ENCODE peak calls at places on chromosomes 12 and 14, in seven cellular contexts. Q is GM12891, B is prostate gland, Y is heart left ventricle, U is thyroid gland, W is A549, M is gastrocnemius medialis. C is an unnamed sample.

GRCh38 chr14:90907178-90907577 is 90.9 kb upstream of the TTC7B start:
- DNase-seq in U (no peak), Y (no peak), M (no peak), W (no peak), B (no peak), Q (no peak), C (no peak)

GRCh38 chr14:89315493-89316456 is 101.3 kb downstream of the FOXN3 start:
- DNase-seq in Q (no peak), B (no peak), W (no peak), M (no peak), U (no peak), Y (no peak), C (no peak)

GRCh38 chr14:51529731-51530130 is 122.0 kb upstream of the FRMD6 start:
- DNase-seq in M (no peak), Q (no peak), B (no peak), Y (no peak), W (no peak), U (no peak), C (no peak)

GRCh38 chr12:85057370-85057963 is 21.3 kb downstream of the LRRIQ1 start:
- DNase-seq in U (peak; percentile 8), Y (no peak), B (peak; percentile 17), M (no peak), W (peak; percentile 5), Q (no peak), C (no peak)

GRCh38 chr12:50033317-50033679 is 8.0 kb upstream of the RACGAP1 start:
- DNase-seq in Q (no peak), B (no peak), M (no peak), Y (no peak), W (no peak), U (no peak), C (no peak)

GRCh38 chr12:44193281-44193680 is 357.4 kb downstream of the TMEM117 start:
- DNase-seq in Q (peak; percentile 9), Y (no peak), W (no peak), M (no peak), B (no peak), U (peak; percentile 23), C (no peak)

GRCh38 chr12:3925621-3926020 is 52.4 kb upstream of the PARP11 start:
- DNase-seq in B (no peak), Y (no peak), W (no peak), Q (no peak), M (no peak), U (no peak), C (no peak)

GRCh38 chr14:21261824-21262223 is 7.4 kb downstream of the HNRNPC start:
- DNase-seq in B (no peak), U (no peak), Q (no peak), W (no peak), M (no peak), Y (no peak), C (no peak)

GRCh38 chr12:102197789-102198188 is at the start of gene PMCH:
- DNase-seq in M (no peak), Y (no peak), U (no peak), Q (peak; percentile 6), W (no peak), B (no peak), C (no peak)

GRCh38 chr12:104290320-104290719 is 13.2 kb upstream of the EID3 start:
- DNase-seq in M (no peak), B (no peak), Q (no peak), W (no peak), Y (no peak), U (no peak), C (no peak)

GRCh38 chr12:104285740-104286537 is 17.6 kb upstream of the EID3 start:
- DNase-seq in Y (no peak), M (no peak), Q (no peak), B (no peak), W (no peak), U (peak; percentile 77), C (no peak)

GRCh38 chr12:104290855-104291254 is 12.7 kb upstream of the EID3 start:
- DNase-seq in M (no peak), W (no peak), U (no peak), B (no peak), Y (no peak), Q (no peak), C (no peak)

GRCh38 chr12:104286538-104287482 is 16.7 kb upstream of the EID3 start:
- DNase-seq in Y (peak; percentile 94), W (peak; percentile 83), B (peak; percentile 91), Q (peak; percentile 60), M (peak; percentile 88), U (peak; percentile 96), C (peak; percentile 93)

GRCh38 chr12:104288635-104289258 is 14.8 kb upstream of the EID3 start:
- DNase-seq in U (peak; percentile 85), W (peak; percentile 73), Q (peak; percentile 73), M (peak; percentile 83), Y (peak; percentile 90), B (peak; percentile 77), C (peak; percentile 81)
- TF ChIP-seq POLR2A in U (peak; percentile 89), W (peak; percentile 89), Q (peak; percentile 84), M (peak; percentile 97), Y (no peak), B (peak; percentile 91), C (peak; percentile 77)

GRCh38 chr14:99628832-99629618 is 15.9 kb upstream of the HHIPL1 start:
- DNase-seq in B (peak; percentile 74), Y (peak; percentile 88), U (peak; percentile 78), Q (peak; percentile 72), M (peak; percentile 49), W (peak; percentile 89), C (peak; percentile 78)
- TF ChIP-seq POLR2A in B (no peak), Y (no peak), U (no peak), Q (no peak), M (no peak), W (no peak), C (no peak)

DNA sequence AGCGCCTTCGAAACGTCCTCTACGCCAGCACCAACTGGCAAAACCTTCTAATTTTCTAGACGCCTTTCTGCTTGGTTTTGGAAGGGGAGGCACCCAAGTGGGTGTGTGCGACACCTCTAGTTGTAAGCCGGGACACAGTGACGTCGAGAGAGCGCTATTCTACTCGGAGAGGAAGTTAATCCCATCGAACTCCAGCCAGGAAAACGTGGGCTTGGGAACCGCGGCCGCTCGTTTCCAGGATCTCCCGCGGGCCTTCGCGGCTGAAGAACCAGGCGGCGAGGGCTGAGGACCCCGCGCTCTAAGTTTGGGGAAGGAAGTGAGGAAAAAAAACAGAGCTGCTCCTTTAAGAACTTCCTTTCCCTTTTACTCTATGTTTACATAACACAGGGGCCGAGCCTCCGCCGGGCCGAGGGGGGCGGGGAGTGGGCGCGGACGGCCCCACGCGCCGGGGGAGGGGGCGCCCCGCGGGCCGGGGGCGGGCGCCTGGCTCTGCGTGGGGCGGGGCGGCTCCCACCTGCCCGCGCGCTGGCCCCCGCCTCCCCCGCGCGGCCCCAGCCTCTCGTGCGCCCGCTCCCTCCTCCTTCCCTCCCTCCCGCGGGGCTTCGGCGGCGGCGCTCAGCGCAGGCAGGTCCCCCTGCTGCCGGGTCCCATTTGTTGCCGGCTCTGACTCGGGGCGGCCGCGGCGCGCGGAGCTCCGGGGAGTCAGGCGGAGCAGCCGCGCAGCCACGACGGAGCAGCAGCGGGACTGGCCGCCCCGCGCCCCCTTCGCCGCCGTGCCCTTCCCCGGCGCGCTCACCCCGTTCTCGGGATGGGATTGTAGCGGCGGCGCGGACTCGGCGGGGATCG is at the start of gene PELI2:
- DNase-seq in M (peak; percentile 32), W (peak; percentile 33), B (peak; percentile 71), U (peak; percentile 88), Y (peak; percentile 91), Q (peak; percentile 41), C (peak; percentile 81)
- TF ChIP-seq POLR2A in M (peak; percentile 76), W (peak; percentile 31), B (peak; percentile 76), U (peak; percentile 92), Y (no peak), Q (no peak), C (peak; percentile 67)

GRCh38 chr12:48716493-48717251 is at the start of gene CCNT1:
- DNase-seq in W (peak; percentile 100), Q (peak; percentile 91), Y (peak; percentile 99), M (peak; percentile 98), U (peak; percentile 99), B (peak; percentile 97), C (peak; percentile 99)
- TF ChIP-seq POLR2A in W (peak; percentile 70), Q (peak; percentile 94), Y (no peak), M (peak; percentile 77), U (peak; percentile 70), B (peak; percentile 16), C (peak; percentile 23)

GRCh38 chr12:55658212-55658611 is 21.5 kb downstream of the OR10P1 start:
- DNase-seq in Y (no peak), W (no peak), B (no peak), M (no peak), Q (no peak), U (no peak), C (no peak)
- TF ChIP-seq POLR2A in Y (no peak), W (no peak), B (no peak), M (no peak), Q (no peak), U (no peak), C (no peak)

DNA sequence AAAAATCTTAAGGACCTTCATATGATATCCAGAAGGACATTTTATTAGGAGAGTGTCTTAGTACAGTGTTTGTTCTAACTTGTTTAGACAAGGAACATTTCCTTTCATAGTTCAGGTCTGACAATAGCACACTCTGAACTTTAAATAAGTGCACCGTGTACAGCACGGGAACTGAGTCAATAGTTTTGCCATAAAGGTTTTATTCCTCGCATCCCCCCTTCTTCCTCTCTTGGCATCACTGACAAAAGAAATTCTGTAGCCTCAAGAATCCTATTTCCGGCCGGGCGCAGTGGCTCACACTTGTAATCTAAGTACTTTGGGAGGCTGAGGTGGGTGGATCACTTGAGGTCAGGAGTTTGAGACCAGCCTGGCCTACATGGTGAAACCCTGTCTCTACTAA is 58.3 kb downstream of the TMCC3 start:
- DNase-seq in B (peak; percentile 71), W (no peak), U (no peak), M (no peak), Y (no peak), Q (no peak), C (no peak)
- TF ChIP-seq POLR2A in B (no peak), W (no peak), U (no peak), M (no peak), Y (no peak), Q (no peak), C (no peak)

DNA sequence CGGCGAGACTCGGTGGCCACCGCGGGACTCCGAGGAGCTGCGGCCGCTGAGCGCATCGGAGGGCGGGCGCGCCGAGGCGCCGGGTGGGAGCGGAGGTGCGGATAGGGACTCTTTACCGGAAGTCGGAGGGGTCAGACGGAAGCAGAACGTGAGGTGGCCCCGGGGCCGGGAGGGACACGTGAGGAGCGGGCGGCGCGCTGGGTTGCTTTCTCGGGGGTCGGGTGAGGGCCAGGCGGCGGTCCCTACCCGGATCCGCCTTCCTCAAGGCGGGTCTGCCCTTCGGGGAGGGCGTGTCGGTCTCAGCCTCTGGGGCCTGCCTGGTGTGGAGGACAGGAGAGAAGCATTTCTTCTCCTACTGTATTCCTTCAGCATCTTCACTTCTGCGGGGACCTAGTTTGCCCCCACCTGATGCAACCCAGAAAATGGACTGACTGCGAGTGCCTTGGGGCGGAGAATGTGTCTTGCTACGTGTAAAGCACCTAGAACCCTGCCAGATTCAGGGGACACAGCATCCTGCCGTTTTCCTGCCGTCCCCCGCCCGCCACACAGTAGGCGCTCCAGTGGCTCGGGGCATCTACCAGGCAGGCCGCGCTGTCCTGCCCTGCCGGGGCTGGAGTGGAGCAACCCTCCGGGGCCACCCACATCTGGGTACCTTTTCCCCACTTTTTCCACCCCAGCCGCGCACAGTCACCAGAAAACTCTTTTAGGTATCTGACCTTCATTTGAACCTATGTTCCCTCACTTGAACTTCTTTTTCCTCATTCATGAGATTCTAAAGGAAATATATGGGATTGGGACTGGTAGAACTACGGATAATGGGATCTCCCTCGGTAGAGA is 562 bp upstream of the ATXN2 start:
- DNase-seq in M (peak; percentile 81), U (peak; percentile 88), Y (peak; percentile 94), W (peak; percentile 87), Q (peak; percentile 88), B (peak; percentile 81), C (peak; percentile 91)
- TF ChIP-seq POLR2A in M (peak; percentile 81), U (peak; percentile 68), Y (no peak), W (peak; percentile 86), Q (peak; percentile 93), B (peak; percentile 55), C (no peak)

GRCh38 chr12:2255301-2255700 is 202.5 kb downstream of the CACNA1C start:
- DNase-seq in M (no peak), Q (no peak), B (no peak), W (no peak), Y (no peak), U (no peak), C (no peak)
- TF ChIP-seq POLR2A in M (no peak), Q (no peak), B (no peak), W (no peak), Y (no peak), U (no peak), C (no peak)